ENCODE peak calls at places on chromosomes 1 and 21, in nine cellular contexts. D is Peyer's patch, O is uterus, V is psoas muscle, F is A549, E is MM.1S, T is keratinocyte, R is AG04450, B is transverse colon. H is an unnamed sample. For H3K9me3, the result is how much of the 10 kb centered on the place peaks cover.

GRCh38 chr1:232655041-232655745 is 25.3 kb upstream of the SIPA1L2 start:
- DNase-seq in O (no peak), F (no peak), T (no peak), R (no peak), D (no peak), V (no peak), B (no peak), E (peak), H (no peak)

GRCh38 chr1:203172184-203173115 is 3.2 kb downstream of the MYBPH start:
- DNase-seq in E (peak), R (peak), O (no peak), B (peak), F (peak), V (peak), T (no peak), D (peak), H (peak)

GRCh38 chr1:87093286-87093685 is 178.9 kb downstream of the HS2ST1 start:
- DNase-seq in R (no peak), F (no peak), O (no peak), V (no peak), D (no peak), B (no peak), T (peak), E (no peak), H (no peak)

GRCh38 chr1:99820546-99820945 is 29.6 kb upstream of the AGL start:
- DNase-seq in D (no peak), T (no peak), F (no peak), B (no peak), E (no peak), R (no peak), O (no peak), V (no peak), H (peak)

GRCh38 chr21:45329261-45330074 is 41.8 kb upstream of the POFUT2 start:
- DNase-seq in B (no peak), F (peak), E (no peak), R (no peak), O (no peak), V (peak), T (peak), D (no peak), H (no peak)

GRCh38 chr1:21295059-21295401 is 4.8 kb upstream of the ECE1 start:
- DNase-seq in D (no peak), O (no peak), B (no peak), E (no peak), R (no peak), V (no peak), F (no peak), T (no peak), H (no peak)

GRCh38 chr21:45630876-45631275 is 12.6 kb upstream of the PCBP3 start:
- DNase-seq in B (no peak), V (no peak), D (no peak), E (no peak), T (no peak), R (no peak), O (no peak), F (no peak), H (no peak)

GRCh38 chr1:231724876-231725647 is 98.5 kb downstream of the DISC1 start:
- DNase-seq in E (peak), O (no peak), V (no peak), B (no peak), D (no peak), R (no peak), F (peak), T (no peak), H (no peak)

GRCh38 chr1:162899422-162900168 is 38.6 kb upstream of the CCDC190 start:
- DNase-seq in V (no peak), D (no peak), F (no peak), B (no peak), E (no peak), O (no peak), T (no peak), R (peak), H (no peak)

GRCh38 chr1:235074335-235075120 is 54.1 kb downstream of the TOMM20 start:
- DNase-seq in V (peak), F (peak), O (peak), T (no peak), B (peak), R (no peak), D (no peak), E (peak), H (no peak)

GRCh38 chr21:35254006-35254751 is 205.1 kb upstream of the RUNX1 start:
- DNase-seq in B (peak), T (no peak), O (no peak), R (peak), D (no peak), F (no peak), V (no peak), E (no peak), H (no peak)

GRCh38 chr21:35232545-35233176 is 183.6 kb upstream of the RUNX1 start:
- DNase-seq in T (no peak), V (peak), E (no peak), D (no peak), O (no peak), F (peak), B (no peak), R (no peak), H (no peak)

GRCh38 chr1:156095906-156096508 is 13.7 kb upstream of the MEX3A start:
- DNase-seq in D (no peak), T (no peak), R (no peak), E (no peak), V (no peak), B (no peak), O (no peak), F (no peak), H (no peak)
- H3K27ac ChIP-seq in D (peak), T (peak), R (no peak), E (no peak), V (peak), B (peak), O (peak), F (peak), H (no peak)

GRCh38 chr1:152683846-152684245 is 2.1 kb upstream of the LCE2B start:
- DNase-seq in B (no peak), R (no peak), F (no peak), E (peak), D (no peak), O (no peak), T (no peak), V (no peak), H (no peak)
- H3K9me3 ChIP-seq in B (under half), R (under half), F (under half), E (under half), D (under half), O (under half), T (under half), V (under half), H (under half)

GRCh38 chr1:93669369-93669768 is 12.3 kb downstream of the BCAR3 start:
- DNase-seq in D (no peak), T (no peak), E (no peak), R (no peak), V (no peak), O (no peak), F (no peak), B (no peak), H (no peak)
- H3K27ac ChIP-seq in D (no peak), T (no peak), E (no peak), R (no peak), V (no peak), O (no peak), F (peak), B (no peak), H (no peak)

GRCh38 chr1:212091438-212092121 is 56.0 kb downstream of the DTL start:
- DNase-seq in B (no peak), V (no peak), O (no peak), E (no peak), R (no peak), D (no peak), F (no peak), T (no peak), H (no peak)

GRCh38 chr1:212101735-212102134 is 66.2 kb downstream of the DTL start:
- DNase-seq in E (no peak), R (no peak), V (no peak), T (no peak), B (no peak), D (no peak), O (no peak), F (no peak), H (no peak)

GRCh38 chr1:212098771-212099170 is 63.2 kb downstream of the DTL start:
- DNase-seq in E (no peak), D (no peak), F (no peak), T (no peak), V (no peak), B (no peak), R (no peak), O (no peak), H (no peak)

GRCh38 chr1:212098340-212098739 is 62.8 kb downstream of the DTL start:
- DNase-seq in B (no peak), F (no peak), V (no peak), R (no peak), E (no peak), O (no peak), D (no peak), T (no peak), H (no peak)

DNA sequence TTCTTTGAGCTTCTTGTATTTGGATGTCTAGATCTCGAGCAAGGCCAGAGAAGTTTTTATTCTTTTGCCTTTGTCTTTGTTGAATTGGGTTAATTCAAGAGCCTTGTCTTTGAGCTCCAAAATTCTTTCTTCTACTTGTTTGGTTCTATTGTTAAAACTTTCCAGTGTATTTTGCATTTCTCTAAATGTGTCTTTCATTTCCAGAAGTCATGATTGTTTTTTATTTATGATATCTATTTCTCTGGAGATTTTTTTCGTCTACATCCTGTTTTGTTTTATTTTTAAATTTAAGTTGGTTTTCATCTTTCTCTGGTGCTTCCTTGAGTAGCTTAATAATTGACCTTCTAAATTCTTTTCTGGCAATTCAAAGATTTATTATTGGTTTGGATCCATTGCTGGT is 61.8 kb downstream of the DTL start:
- DNase-seq in D (no peak), T (no peak), B (no peak), V (no peak), R (no peak), E (no peak), O (no peak), F (no peak), H (no peak)
- H3K9me3 ChIP-seq in D (under half), T (under half), B (under half), V (under half), R (under half), E (under half), O (under half), F (under half), H (under half)

GRCh38 chr1:27954186-27954585 is 5.6 kb upstream of the XKR8 start:
- DNase-seq in V (no peak), O (no peak), R (no peak), E (no peak), B (no peak), D (no peak), T (no peak), F (no peak), H (no peak)

GRCh38 chr1:27952147-27952546 is 7.6 kb upstream of the XKR8 start:
- DNase-seq in T (no peak), V (no peak), E (no peak), B (peak), O (no peak), F (no peak), R (no peak), D (no peak), H (no peak)

GRCh38 chr1:27956761-27957160 is 3.0 kb upstream of the XKR8 start:
- DNase-seq in F (no peak), V (no peak), D (no peak), E (no peak), O (no peak), B (no peak), T (no peak), R (no peak), H (no peak)

GRCh38 chr1:27957655-27958054 is 2.1 kb upstream of the XKR8 start:
- DNase-seq in B (no peak), D (no peak), T (no peak), R (no peak), O (no peak), E (no peak), V (no peak), F (no peak), H (no peak)

GRCh38 chr1:27955076-27955475 is 4.7 kb upstream of the XKR8 start:
- DNase-seq in T (no peak), O (no peak), F (no peak), B (no peak), E (no peak), V (no peak), R (no peak), D (no peak), H (no peak)
- H3K27ac ChIP-seq in T (no peak), O (no peak), F (no peak), B (no peak), E (no peak), V (no peak), R (no peak), D (no peak), H (no peak)

GRCh38 chr1:247266053-247266452 is 10.2 kb downstream of the VN1R5 start:
- DNase-seq in V (no peak), E (no peak), D (no peak), B (no peak), O (no peak), F (no peak), R (no peak), T (no peak), H (no peak)
- H3K9me3 ChIP-seq in V (under half), E (under half), D (under half), B (under half), O (under half), F (under half), R (under half), T (under half), H (under half)

H was measured in CD4-positive, alpha-beta T cell.